ENCODE peak calls at places on chromosomes 12 and 14, in nine cellular contexts. L, O, F, H, N, A, Y, X and C are unnamed samples.

GRCh38 chr12:131418884-131419283 is 292.0 kb upstream of the SFSWAP start:
- DNase-seq in L (no peak), O (no peak), F (no peak), H (no peak), N (no peak), A (no peak), Y (no peak), X (no peak), C (no peak)

GRCh38 chr14:76918751-76919421 is 92.7 kb downstream of the LRRC74A start:
- DNase-seq in L (peak; percentile 91), O (peak; percentile 58), F (peak; percentile 80), H (peak; percentile 95), N (peak; percentile 95), A (peak; percentile 95), Y (peak; percentile 99), X (peak; percentile 74), C (peak; percentile 96)

GRCh38 chr12:27180862-27181261 is 63.2 kb upstream of the STK38L start:
- DNase-seq in L (no peak), O (no peak), F (no peak), H (no peak), N (no peak), A (no peak), Y (peak; percentile 56), X (no peak), C (no peak)

GRCh38 chr12:102031852-102032251 is 29.9 kb downstream of the WASHC3 start:
- DNase-seq in L (no peak), O (no peak), F (no peak), H (no peak), N (no peak), A (no peak), Y (peak; percentile 24), X (no peak), C (no peak)

GRCh38 chr12:45191239-45191638 is 24.7 kb upstream of the ANO6 start:
- DNase-seq in L (no peak), O (no peak), F (no peak), H (peak; percentile 22), N (no peak), A (no peak), Y (peak; percentile 52), X (no peak), C (no peak)

GRCh38 chr14:89304972-89305703 is 111.9 kb downstream of the FOXN3 start:
- DNase-seq in L (peak; percentile 37), O (no peak), F (no peak), H (peak; percentile 44), N (no peak), A (no peak), Y (peak; percentile 80), X (peak; percentile 42), C (no peak)

GRCh38 chr14:98143566-98143965 is 1128.4 kb downstream of the BCL11B start:
- DNase-seq in L (no peak), O (no peak), F (no peak), H (no peak), N (no peak), A (no peak), Y (no peak), X (no peak), C (no peak)

GRCh38 chr12:27552886-27553560 is 29.0 kb downstream of the PPFIBP1 start:
- DNase-seq in L (no peak), O (no peak), F (no peak), H (no peak), N (no peak), A (no peak), Y (peak; percentile 55), X (no peak), C (no peak)

GRCh38 chr12:41923351-41923750 is 221.3 kb downstream of the GXYLT1 start:
- DNase-seq in L (no peak), O (no peak), F (no peak), H (no peak), N (no peak), A (no peak), Y (no peak), X (no peak), C (no peak)

GRCh38 chr14:63854330-63854729 is 1.5 kb downstream of the SYNE2 start:
- DNase-seq in L (no peak), O (no peak), F (no peak), H (no peak), N (no peak), A (no peak), Y (no peak), X (no peak), C (no peak)

GRCh38 chr14:100410056-100410565 is 87.0 kb downstream of the SLC25A47 start:
- DNase-seq in L (no peak), O (no peak), F (no peak), H (peak; percentile 86), N (no peak), A (peak; percentile 2), Y (peak; percentile 82), X (no peak), C (no peak)

GRCh38 chr14:59337151-59337611 is 128.0 kb downstream of the GPR135 start:
- DNase-seq in L (peak; percentile 27), O (no peak), F (no peak), H (no peak), N (peak; percentile 68), A (no peak), Y (peak; percentile 70), X (no peak), C (no peak)

GRCh38 chr14:76768201-76768656 is 7.0 kb downstream of the VASH1 start:
- DNase-seq in L (peak; percentile 84), O (peak; percentile 84), F (peak; percentile 57), H (no peak), N (peak; percentile 73), A (no peak), Y (no peak), X (peak; percentile 76), C (no peak)

GRCh38 chr12:64665506-64665905 is 55.2 kb downstream of the RASSF3 start:
- DNase-seq in L (no peak), O (no peak), F (no peak), H (no peak), N (no peak), A (no peak), Y (no peak), X (no peak), C (peak; percentile 55)

GRCh38 chr14:69574266-69574953 is at the start of gene CCDC177:
- DNase-seq in L (no peak), O (peak; percentile 78), F (peak; percentile 58), H (peak; percentile 43), N (no peak), A (peak; percentile 74), Y (peak; percentile 28), X (peak; percentile 88), C (peak; percentile 50)

GRCh38 chr12:105451798-105452197 is 121.3 kb downstream of the C12orf75 start:
- DNase-seq in L (no peak), O (no peak), F (no peak), H (no peak), N (no peak), A (no peak), Y (no peak), X (no peak), C (no peak)

GRCh38 chr14:91341331-91342242 is 76.0 kb downstream of the CCDC88C start:
- DNase-seq in L (no peak), O (peak; percentile 37), F (no peak), H (no peak), N (no peak), A (no peak), Y (no peak), X (no peak), C (no peak)

GRCh38 chr12:19285793-19286448 is 153.4 kb upstream of the AEBP2 start:
- DNase-seq in L (no peak), O (no peak), F (no peak), H (no peak), N (no peak), A (no peak), Y (no peak), X (no peak), C (no peak)

GRCh38 chr12:19287302-19287701 is 152.0 kb upstream of the AEBP2 start:
- DNase-seq in L (no peak), O (no peak), F (no peak), H (no peak), N (no peak), A (no peak), Y (no peak), X (no peak), C (no peak)

GRCh38 chr12:19284658-19285057 is 154.6 kb upstream of the AEBP2 start:
- DNase-seq in L (no peak), O (no peak), F (no peak), H (no peak), N (no peak), A (no peak), Y (no peak), X (no peak), C (no peak)

GRCh38 chr12:19288603-19289244 is 150.6 kb upstream of the AEBP2 start:
- DNase-seq in L (no peak), O (peak; percentile 45), F (peak; percentile 7), H (no peak), N (no peak), A (no peak), Y (peak; percentile 58), X (peak; percentile 51), C (no peak)

DNA sequence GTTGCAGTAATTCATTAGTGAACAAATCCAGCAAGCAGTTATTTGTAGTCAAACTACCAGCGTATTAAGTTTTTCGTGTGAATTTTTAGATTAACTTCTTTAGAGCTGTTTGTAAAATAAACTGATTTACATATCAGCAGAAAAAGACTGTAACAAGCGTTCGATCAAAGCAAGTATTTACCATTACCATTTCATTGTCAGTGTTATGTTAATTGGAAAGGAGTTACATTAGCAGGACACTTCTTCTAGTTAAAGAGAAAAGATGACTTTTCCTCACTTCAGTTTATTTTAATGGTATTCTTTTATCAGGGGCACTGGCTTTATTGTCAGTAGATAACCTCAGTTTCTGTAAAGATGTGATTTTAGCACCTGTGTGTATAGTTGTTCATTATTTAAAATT is 151.1 kb upstream of the AEBP2 start:
- DNase-seq in L (no peak), O (no peak), F (no peak), H (no peak), N (no peak), A (no peak), Y (no peak), X (no peak), C (no peak)
- H3K36me3 ChIP-seq in L (peaks cover 18% of the 10 kb centered on the region), O (peaks cover 37% of the 10 kb centered on the region), F (peaks cover 24% of the 10 kb centered on the region), H (peaks cover 2% of the 10 kb centered on the region), N (peaks cover 32% of the 10 kb centered on the region), A (no peaks in the 10 kb centered on the region), Y (peaks cover 2% of the 10 kb centered on the region), X (peaks cover 18% of the 10 kb centered on the region), C (peaks cover 2% of the 10 kb centered on the region)

GRCh38 chr12:53325539-53326061 is 4.2 kb upstream of the AAAS start:
- DNase-seq in L (no peak), O (peak; percentile 37), F (no peak), H (no peak), N (peak; percentile 38), A (no peak), Y (no peak), X (peak; percentile 90), C (peak; percentile 77)
- TF ChIP-seq CTCF in L (no peak), O (no peak), F (no peak), H (no peak), N (peak; percentile 12), A (no peak), Y (no peak), X (no peak), C (no peak)

GRCh38 chr12:114000861-114001260 is 34.7 kb upstream of the RBM19 start:
- DNase-seq in L (no peak), O (no peak), F (no peak), H (no peak), N (no peak), A (no peak), Y (no peak), X (no peak), C (no peak)
- H3K27me3 ChIP-seq in L (peaks cover 28% of the 10 kb centered on the region), O (peaks cover 30% of the 10 kb centered on the region), F (peaks cover 8% of the 10 kb centered on the region), H (no peaks in the 10 kb centered on the region), N (peaks cover 84% of the 10 kb centered on the region), A (peaks cover 14% of the 10 kb centered on the region), Y (peaks cover 3% of the 10 kb centered on the region), X (peaks cover 10% of the 10 kb centered on the region), C (no peaks in the 10 kb centered on the region)

GRCh38 chr12:119676022-119676421 is 8.1 kb downstream of the PRKAB1 start:
- DNase-seq in L (no peak), O (no peak), F (no peak), H (no peak), N (no peak), A (no peak), Y (no peak), X (no peak), C (no peak)
- H3K36me3 ChIP-seq in L (peaks cover 100% of the 10 kb centered on the region), O (peaks cover 83% of the 10 kb centered on the region), F (peaks cover 99% of the 10 kb centered on the region), H (peaks cover 72% of the 10 kb centered on the region), N (peaks cover 97% of the 10 kb centered on the region), A (peaks cover 28% of the 10 kb centered on the region), Y (peaks cover 24% of the 10 kb centered on the region), X (peaks cover 58% of the 10 kb centered on the region), C (peaks cover 14% of the 10 kb centered on the region)